ENCODE peak calls at places on chromosomes 4 and X, in eight cellular contexts. U is A673, E is esophagus muscularis mucosa, H is HCT116, V is tibial nerve, J is PC-3, C is SK-N-MC, R is neural progenitor cell. A is an unnamed sample.

GRCh38 chrX:66632473-66632872 is 6.4 kb downstream of the EDA2R start:
- DNase-seq in J (no peak), E (no peak), U (no peak), C (no peak), R (no peak), H (no peak), V (no peak), A (no peak)

GRCh38 chr4:174352405-174352804 is 68.7 kb downstream of the CEP44 start:
- DNase-seq in R (no peak), E (no peak), C (no peak), J (no peak), U (no peak), H (no peak), V (no peak), A (no peak)

GRCh38 chr4:83862471-83862870 is 326.6 kb downstream of the GPAT3 start:
- DNase-seq in C (no peak), H (no peak), R (no peak), U (no peak), J (no peak), E (peak; percentile 29), V (no peak), A (no peak)

GRCh38 chr4:53015681-53016080 is 153.6 kb downstream of the RASL11B start:
- DNase-seq in V (no peak), E (no peak), H (peak; percentile 26), U (peak; percentile 32), J (peak; percentile 53), C (no peak), R (peak; percentile 66), A (no peak)

GRCh38 chr4:26525136-26525535 is 34.9 kb upstream of the CCKAR start:
- DNase-seq in C (no peak), J (peak; percentile 33), U (no peak), V (no peak), H (no peak), R (no peak), E (peak; percentile 57), A (no peak)

GRCh38 chrX:31279359-31279758 is 207.5 kb upstream of the FTHL17 start:
- DNase-seq in V (no peak), U (peak; percentile 19), R (peak; percentile 9), C (no peak), H (no peak), J (peak; percentile 3), E (no peak), A (no peak)

GRCh38 chrX:19554786-19555185 is 39.5 kb upstream of the MAP3K15 start:
- DNase-seq in J (peak; percentile 8), E (no peak), R (no peak), C (no peak), U (no peak), H (no peak), V (no peak), A (no peak)

GRCh38 chr4:115159141-115159540 is 45.7 kb upstream of the NDST4 start:
- DNase-seq in E (no peak), C (no peak), V (no peak), U (no peak), H (no peak), R (no peak), J (no peak), A (no peak)

GRCh38 chr4:64230709-64231310 is 178.4 kb downstream of the TECRL start:
- DNase-seq in V (no peak), E (no peak), H (peak; percentile 8), R (peak; percentile 46), C (no peak), U (no peak), J (peak; percentile 15), A (no peak)

GRCh38 chr4:88674565-88674964 is 23.1 kb downstream of the NAP1L5 start:
- DNase-seq in J (peak; percentile 2), R (no peak), H (no peak), V (no peak), C (no peak), U (no peak), E (no peak), A (no peak)

GRCh38 chr4:113094327-113094726 is 44.9 kb downstream of the ANK2 start:
- DNase-seq in V (no peak), U (no peak), E (no peak), R (no peak), H (no peak), C (no peak), J (no peak), A (no peak)

GRCh38 chr4:175048111-175048784 is 130.1 kb downstream of the ADAM29 start:
- DNase-seq in R (no peak), C (no peak), H (no peak), E (no peak), U (no peak), V (no peak), J (no peak), A (no peak)

GRCh38 chrX:56803849-56804681 is 75.0 kb downstream of the NBDY start:
- DNase-seq in U (no peak), R (no peak), V (no peak), E (no peak), C (no peak), H (no peak), J (no peak), A (no peak)

GRCh38 chr4:1405636-1406415 is 416 bp downstream of the NKX1-1 start:
- DNase-seq in U (no peak), J (no peak), V (no peak), C (no peak), H (no peak), R (no peak), E (no peak), A (no peak)

DNA sequence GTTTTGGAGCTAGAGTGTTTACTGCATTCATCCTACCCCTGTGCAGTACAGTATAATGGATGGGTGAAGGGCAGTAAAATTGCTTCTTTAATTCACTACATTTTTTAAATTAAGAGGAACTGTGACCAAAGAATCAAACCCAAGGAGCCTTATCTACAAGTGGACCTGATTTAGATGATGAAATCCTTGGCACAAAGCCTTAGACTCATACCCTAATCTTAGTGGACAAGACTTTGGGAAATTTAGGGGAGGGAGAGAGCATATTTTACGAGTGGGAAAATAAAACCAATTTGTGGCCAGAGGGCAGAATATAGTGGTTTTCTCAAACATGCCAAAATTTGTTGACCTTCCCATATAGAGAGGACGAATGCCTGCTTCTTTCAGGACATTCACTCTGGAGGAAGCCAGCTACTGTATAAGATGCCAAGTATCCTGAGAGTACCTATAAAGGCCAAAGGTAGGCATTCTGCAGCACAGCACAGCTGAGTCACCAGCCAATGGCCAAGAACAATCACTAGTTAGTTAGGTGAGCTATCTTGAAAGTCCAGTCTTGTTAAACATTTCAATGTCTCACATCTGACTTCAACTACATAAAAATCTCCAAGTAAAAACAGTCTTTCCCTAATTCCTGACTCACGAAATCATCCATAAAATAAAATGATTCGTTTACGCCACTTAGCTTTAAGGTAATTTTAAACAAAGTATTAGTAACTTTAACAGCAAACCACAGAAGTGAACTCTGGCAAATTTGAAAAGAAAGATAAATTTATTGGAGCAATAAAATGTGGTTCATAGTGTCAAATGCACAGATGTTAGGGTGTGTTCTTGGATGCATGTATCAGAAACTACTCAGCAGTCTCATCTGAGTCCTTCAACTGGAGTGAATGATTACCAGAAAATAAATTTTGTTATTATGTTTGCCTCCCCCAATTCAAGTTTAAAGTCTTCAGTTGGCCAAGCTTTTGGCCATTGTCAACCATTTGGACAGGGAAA is 254.1 kb upstream of the KCNIP4 start:
- DNase-seq in V (no peak), U (no peak), E (no peak), J (peak; percentile 87), C (no peak), R (no peak), H (no peak), A (no peak)
- H3K4me3 ChIP-seq in V (no peak overlapping the region), U (no peak overlapping the region), E (no peak overlapping the region), J (peak overlapping the region; percentile 18), C (no peak overlapping the region), R (no peak overlapping the region), H (no peak overlapping the region), A (no peak overlapping the region)

GRCh38 chr4:166655705-166656104 is 578.6 kb downstream of the SPOCK3 start:
- DNase-seq in E (no peak), R (no peak), C (no peak), V (no peak), J (no peak), H (no peak), U (no peak), A (no peak)
- H3K9me3 ChIP-seq in E (no peaks in the 10 kb centered on the region), R (no peaks in the 10 kb centered on the region), C (no peaks in the 10 kb centered on the region), V (no peaks in the 10 kb centered on the region), J (no peaks in the 10 kb centered on the region), H (no peaks in the 10 kb centered on the region), U (no peaks in the 10 kb centered on the region), A (no peaks in the 10 kb centered on the region)

GRCh38 chrX:54825716-54826428 is 18.3 kb downstream of the MAGED2 start:
- DNase-seq in V (no peak), C (no peak), R (no peak), E (peak; percentile 14), J (peak; percentile 41), H (no peak), U (no peak), A (no peak)
- H3K4me3 ChIP-seq in V (no peak overlapping the region), C (no peak overlapping the region), R (no peak overlapping the region), E (no peak overlapping the region), J (no peak overlapping the region), H (no peak overlapping the region), U (no peak overlapping the region), A (no peak overlapping the region)

GRCh38 chr4:170214101-170214500 is 124.3 kb upstream of the AADAT start:
- DNase-seq in E (no peak), C (no peak), U (no peak), V (no peak), J (no peak), H (no peak), R (no peak), A (no peak)
- H3K9me3 ChIP-seq in E (peaks cover 16% of the 10 kb centered on the region), C (no peaks in the 10 kb centered on the region), U (peaks cover 7% of the 10 kb centered on the region), V (peaks cover 45% of the 10 kb centered on the region), J (no peaks in the 10 kb centered on the region), H (no peaks in the 10 kb centered on the region), R (peaks cover 12% of the 10 kb centered on the region), A (peaks cover 73% of the 10 kb centered on the region)

DNA sequence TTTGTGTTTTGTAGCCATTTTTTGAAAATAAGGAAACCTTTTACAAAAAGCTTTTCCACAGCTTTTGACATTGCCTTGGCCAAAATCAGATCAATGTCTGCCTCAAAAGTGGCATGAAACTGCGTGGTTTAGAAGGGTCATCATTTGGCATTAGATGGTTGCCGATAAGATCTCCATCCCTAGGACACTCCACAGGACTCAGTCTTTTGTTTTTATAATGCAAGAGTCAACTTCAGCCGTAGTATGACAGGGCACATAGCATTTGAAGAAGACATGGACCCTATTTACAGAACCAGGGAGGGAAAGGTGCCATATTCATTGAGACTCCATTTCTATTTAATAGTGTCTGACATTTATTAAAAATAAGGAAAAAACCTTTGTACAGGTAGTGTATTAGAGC is 1.3 kb downstream of the RTL8A start:
- DNase-seq in V (no peak), J (no peak), C (no peak), U (no peak), H (no peak), E (no peak), R (no peak), A (no peak)
- H3K4me3 ChIP-seq in V (no peak overlapping the region), J (peak overlapping the region; percentile 72), C (peak overlapping the region; percentile 78), U (peak overlapping the region; percentile 56), H (peak overlapping the region; percentile 64), E (peak overlapping the region; percentile 57), R (peak overlapping the region; percentile 55), A (peak overlapping the region; percentile 74)

A was measured in left ventricle myocardium inferior.